ENCODE peak calls at places on chromosome 21, in six cellular contexts. Y, N, U, O, K and F are unnamed samples.

GRCh38 chr21:36263797-36264196 is 56.2 kb upstream of the MORC3 start:
- DNase-seq in Y (no peak), N (no peak), U (no peak), O (no peak), K (no peak), F (no peak)

GRCh38 chr21:29125199-29125598 is 5.2 kb upstream of the MAP3K7CL start:
- DNase-seq in Y (no peak), N (no peak), U (no peak), O (no peak), K (no peak), F (peak; percentile 36)

GRCh38 chr21:32693581-32693980 is 34.2 kb downstream of the SYNJ1 start:
- DNase-seq in Y (no peak), N (no peak), U (no peak), O (no peak), K (no peak), F (no peak)

GRCh38 chr21:14684071-14684470 is 138.0 kb upstream of the SAMSN1 start:
- DNase-seq in Y (no peak), N (no peak), U (no peak), O (no peak), K (no peak), F (no peak)

GRCh38 chr21:45541221-45542039 is 810 bp downstream of the SLC19A1 start:
- DNase-seq in Y (no peak), N (peak; percentile 79), U (peak; percentile 68), O (peak; percentile 37), K (peak; percentile 80), F (peak; percentile 99)

GRCh38 chr21:45322231-45322959 is 34.7 kb upstream of the POFUT2 start:
- DNase-seq in Y (no peak), N (no peak), U (peak; percentile 8), O (peak; percentile 23), K (no peak), F (no peak)

GRCh38 chr21:44520326-44521300 is 19.4 kb downstream of the KRTAP10-1 start:
- DNase-seq in Y (no peak), N (no peak), U (peak; percentile 18), O (no peak), K (no peak), F (no peak)

GRCh38 chr21:44052071-44052829 is 40.1 kb downstream of the TRAPPC10 start:
- DNase-seq in Y (no peak), N (no peak), U (no peak), O (no peak), K (no peak), F (no peak)

GRCh38 chr21:32727728-32728454 is at the start of gene SYNJ1:
- DNase-seq in Y (peak; percentile 84), N (peak; percentile 93), U (peak; percentile 95), O (peak; percentile 95), K (peak; percentile 95), F (peak; percentile 86)